ENCODE peak calls at places on chromosomes 1 and 21, in eight cellular contexts. O, W, T, Q, F, C, A and N are unnamed samples.

GRCh38 chr21:27202301-27202700 is 235.4 kb upstream of the ADAMTS5 start:
- DNase-seq in O (no peak), W (no peak), T (no peak), Q (no peak), F (no peak), C (no peak), A (no peak), N (no peak)

GRCh38 chr1:205939690-205940330 is 3.4 kb downstream of the SLC26A9 start:
- DNase-seq in O (peak), W (peak), T (no peak), Q (no peak), F (no peak), C (no peak), A (peak), N (no peak)

GRCh38 chr1:98045211-98046030 is 124.6 kb upstream of the DPYD start:
- DNase-seq in O (no peak), W (peak), T (no peak), Q (no peak), F (peak), C (no peak), A (peak), N (peak)

GRCh38 chr21:45544449-45545235 is 2.4 kb upstream of the SLC19A1 start:
- DNase-seq in O (no peak), W (no peak), T (peak), Q (no peak), F (no peak), C (no peak), A (peak), N (no peak)

GRCh38 chr1:235068155-235069121 is 60.2 kb downstream of the TOMM20 start:
- DNase-seq in O (no peak), W (peak), T (no peak), Q (peak), F (peak), C (no peak), A (no peak), N (no peak)

GRCh38 chr1:6800728-6801127 is 15.5 kb downstream of the CAMTA1 start:
- DNase-seq in O (no peak), W (no peak), T (no peak), Q (no peak), F (peak), C (no peak), A (no peak), N (no peak)

GRCh38 chr21:33266784-33267135 is 593 bp downstream of the IL10RB start:
- DNase-seq in O (peak), W (no peak), T (no peak), Q (no peak), F (no peak), C (no peak), A (no peak), N (no peak)

GRCh38 chr21:15809818-15810217 is 80.0 kb downstream of the USP25 start:
- DNase-seq in O (no peak), W (no peak), T (no peak), Q (no peak), F (peak), C (no peak), A (no peak), N (no peak)

GRCh38 chr1:89808429-89809117 is 12.3 kb upstream of the LRRC8D start:
- DNase-seq in O (no peak), W (peak), T (no peak), Q (no peak), F (peak), C (no peak), A (no peak), N (no peak)

GRCh38 chr1:221693087-221693486 is 48.8 kb downstream of the DUSP10 start:
- DNase-seq in O (peak), W (no peak), T (no peak), Q (no peak), F (no peak), C (no peak), A (peak), N (no peak)

GRCh38 chr1:224506141-224506814 is 71.7 kb upstream of the WDR26 start:
- DNase-seq in O (no peak), W (peak), T (no peak), Q (no peak), F (no peak), C (no peak), A (peak), N (no peak)

GRCh38 chr1:95653598-95653997 is 419.6 kb downstream of the RWDD3 start:
- DNase-seq in O (no peak), W (no peak), T (no peak), Q (no peak), F (no peak), C (no peak), A (no peak), N (no peak)

GRCh38 chr1:69911301-69911801 is 294.0 kb downstream of the LRRC40 start:
- DNase-seq in O (no peak), W (no peak), T (no peak), Q (no peak), F (peak), C (no peak), A (no peak), N (no peak)

GRCh38 chr1:176434200-176434599 is 28.8 kb upstream of the PAPPA2 start:
- DNase-seq in O (no peak), W (no peak), T (no peak), Q (no peak), F (no peak), C (no peak), A (no peak), N (no peak)

GRCh38 chr1:58709540-58709939 is 9.7 kb upstream of the MYSM1 start:
- DNase-seq in O (no peak), W (no peak), T (no peak), Q (no peak), F (no peak), C (no peak), A (no peak), N (no peak)

GRCh38 chr1:234871710-234872262 is 256.9 kb downstream of the TOMM20 start:
- DNase-seq in O (no peak), W (no peak), T (no peak), Q (no peak), F (no peak), C (no peak), A (no peak), N (no peak)

GRCh38 chr1:203475012-203475981 is at the start of gene PRELP:
- DNase-seq in O (no peak), W (peak), T (peak), Q (peak), F (no peak), C (no peak), A (peak), N (no peak)

GRCh38 chr1:27668808-27669723 is 2.9 kb downstream of the IFI6 start:
- DNase-seq in O (peak), W (peak), T (peak), Q (peak), F (peak), C (peak), A (peak), N (no peak)

GRCh38 chr1:1132042-1132927 is 16.4 kb upstream of the C1orf159 start:
- DNase-seq in O (no peak), W (peak), T (peak), Q (peak), F (no peak), C (no peak), A (no peak), N (no peak)

GRCh38 chr1:247358920-247359319 is 27.3 kb upstream of the ZNF496 start:
- DNase-seq in O (no peak), W (no peak), T (no peak), Q (no peak), F (no peak), C (no peak), A (no peak), N (no peak)

GRCh38 chr1:116033322-116033721 is 57.0 kb downstream of the SLC22A15 start:
- DNase-seq in O (no peak), W (peak), T (no peak), Q (no peak), F (no peak), C (no peak), A (no peak), N (no peak)

GRCh38 chr1:213371769-213372619 is 321.0 kb downstream of the RPS6KC1 start:
- DNase-seq in O (no peak), W (peak), T (no peak), Q (no peak), F (no peak), C (no peak), A (peak), N (no peak)

GRCh38 chr1:180503274-180503862 is 991 bp upstream of the ACBD6 start:
- DNase-seq in O (peak), W (no peak), T (no peak), Q (no peak), F (no peak), C (no peak), A (no peak), N (no peak)

GRCh38 chr1:177701654-177702353 is 268.1 kb downstream of the SEC16B start:
- DNase-seq in O (no peak), W (no peak), T (no peak), Q (no peak), F (no peak), C (no peak), A (no peak), N (no peak)

GRCh38 chr21:45998871-45999580 is 17.5 kb downstream of the COL6A1 start:
- DNase-seq in O (no peak), W (no peak), T (peak), Q (no peak), F (no peak), C (no peak), A (no peak), N (no peak)

GRCh38 chr1:43147625-43148319 is 24.3 kb downstream of the EBNA1BP2 start:
- DNase-seq in O (peak), W (peak), T (peak), Q (peak), F (peak), C (no peak), A (peak), N (peak)

GRCh38 chr1:23122023-23122738 is 46.5 kb downstream of the LUZP1 start:
- DNase-seq in O (no peak), W (peak), T (no peak), Q (peak), F (peak), C (no peak), A (peak), N (no peak)